ENCODE peak calls at places on chromosomes 2 and 18, in eight cellular contexts. C, O, U, D, G, M, K and J are unnamed samples.
A peak's percentile ranks its signal among the peaks of the same experiment; 100 is the strongest.

GRCh38 chr18:37661061-37661460 is 95.5 kb upstream of the CELF4 start:
- ATAC-seq in K (no peak), D (no peak), C (no peak), G (no peak), O (no peak), U (no peak), M (no peak), J (no peak)

GRCh38 chr2:162073776-162074578 is at the start of gene DPP4:
- ATAC-seq in G (peak; percentile 60), O (peak; percentile 81), M (peak; percentile 78), U (peak; percentile 54), K (peak; percentile 59), C (peak; percentile 89), D (peak; percentile 70), J (peak; percentile 79)

GRCh38 chr2:20317198-20317597 is 33.4 kb downstream of the PUM2 start:
- ATAC-seq in G (no peak), K (no peak), M (no peak), C (no peak), U (no peak), D (no peak), O (no peak), J (no peak)

GRCh38 chr2:144514731-144515424 is 5.0 kb downstream of the ZEB2 start:
- ATAC-seq in D (no peak), K (no peak), O (no peak), U (no peak), C (no peak), G (peak; percentile 2), M (no peak), J (no peak)

GRCh38 chr2:73981081-73981968 is 3.4 kb upstream of the TET3 start:
- ATAC-seq in O (peak; percentile 56), G (peak; percentile 16), U (no peak), K (peak; percentile 25), C (no peak), D (peak; percentile 12), M (no peak), J (no peak)

GRCh38 chr2:25279091-25279651 is 62.6 kb downstream of the DNMT3A start:
- ATAC-seq in O (peak; percentile 58), C (peak; percentile 14), K (no peak), D (no peak), M (peak; percentile 53), G (peak; percentile 84), U (peak; percentile 68), J (no peak)

GRCh38 chr2:217870528-217871011 is 132.2 kb downstream of the TNS1 start:
- ATAC-seq in M (no peak), O (peak; percentile 10), U (no peak), D (no peak), G (no peak), C (no peak), K (no peak), J (no peak)

GRCh38 chr2:176392125-176392704 is 123.0 kb downstream of the MTX2 start:
- ATAC-seq in K (no peak), O (peak; percentile 82), G (no peak), M (no peak), D (no peak), U (no peak), C (no peak), J (no peak)

GRCh38 chr2:222299926-222300724 is 1.3 kb upstream of the PAX3 start:
- ATAC-seq in U (no peak), K (no peak), O (no peak), C (no peak), G (no peak), D (no peak), M (no peak), J (no peak)

GRCh38 chr2:218281449-218281848 is 10.9 kb downstream of the TMBIM1 start:
- ATAC-seq in D (no peak), M (no peak), K (no peak), O (no peak), G (no peak), U (no peak), C (peak; percentile 31), J (no peak)

GRCh38 chr18:63197246-63197791 is 122.2 kb downstream of the BCL2 start:
- ATAC-seq in O (no peak), C (no peak), G (no peak), K (no peak), D (peak; percentile 38), M (peak; percentile 8), U (no peak), J (peak; percentile 22)

GRCh38 chr2:240557808-240558207 is at the start of gene ANKMY1:
- ATAC-seq in K (peak; percentile 3), G (no peak), M (no peak), D (peak; percentile 34), C (no peak), U (no peak), O (peak; percentile 25), J (peak; percentile 14)

GRCh38 chr2:238313289-238313990 is 6.9 kb upstream of the TRAF3IP1 start:
- ATAC-seq in C (no peak), D (peak; percentile 69), U (no peak), M (peak; percentile 26), K (no peak), G (no peak), O (no peak), J (no peak)

GRCh38 chr2:143965493-143966164 is 554.3 kb downstream of the ZEB2 start:
- ATAC-seq in M (no peak), G (no peak), O (no peak), D (no peak), C (no peak), U (no peak), K (no peak), J (no peak)

GRCh38 chr18:49399003-49399402 is 61.4 kb downstream of the DYM start:
- ATAC-seq in K (no peak), G (no peak), D (peak; percentile 46), C (no peak), O (peak; percentile 64), M (peak; percentile 40), U (peak; percentile 48), J (peak; percentile 65)

GRCh38 chr18:79714531-79715240 is 35.1 kb downstream of the CTDP1 start:
- ATAC-seq in G (no peak), M (no peak), D (no peak), C (no peak), U (no peak), O (no peak), K (no peak), J (no peak)

GRCh38 chr2:25018681-25019080 is 23.2 kb upstream of the EFR3B start:
- ATAC-seq in K (no peak), M (no peak), O (no peak), G (no peak), U (no peak), C (no peak), D (no peak), J (no peak)

GRCh38 chr2:209556354-209556961 is 132.6 kb downstream of the MAP2 start:
- ATAC-seq in O (no peak), M (no peak), G (peak; percentile 60), D (peak; percentile 34), C (peak; percentile 56), K (peak; percentile 94), U (peak; percentile 39), J (no peak)

GRCh38 chr2:53403836-53404413 is 363.7 kb upstream of the CHAC2 start:
- ATAC-seq in C (no peak), G (no peak), K (peak; percentile 95), O (no peak), D (peak; percentile 58), M (peak; percentile 59), U (no peak), J (peak; percentile 96)

GRCh38 chr2:173654896-173655265 is 300.2 kb downstream of the CDCA7 start:
- ATAC-seq in M (no peak), K (no peak), O (no peak), D (no peak), G (no peak), U (no peak), C (no peak), J (no peak)

GRCh38 chr18:22838639-22839487 is 94.3 kb upstream of the RBBP8 start:
- ATAC-seq in M (peak; percentile 86), U (no peak), C (no peak), O (no peak), K (no peak), G (no peak), D (peak; percentile 88), J (peak; percentile 93)

GRCh38 chr2:67694464-67694863 is 297.3 kb downstream of the ETAA1 start:
- ATAC-seq in C (no peak), K (no peak), U (no peak), D (no peak), O (no peak), G (no peak), M (no peak), J (no peak)